ENCODE peak calls at places on chromosomes 11 and 22, in five cellular contexts. V is left ventricle myocardium superior, Y is HT-29, B is sciatic nerve, Z is anterior cingulate cortex. U is an unnamed sample.

GRCh38 chr11:79221417-79222130 is 219.3 kb downstream of the TENM4 start:
- DNase-seq in V (no peak), Y (no peak), B (no peak), Z (no peak), U (no peak)

GRCh38 chr11:110431212-110432073 is 1.7 kb downstream of the FDX1 start:
- DNase-seq in V (no peak), Y (peak; percentile 67), B (no peak), Z (no peak), U (no peak)

GRCh38 chr11:69055598-69056516 is 7.1 kb downstream of the TPCN2 start:
- DNase-seq in V (peak; percentile 77), Y (peak; percentile 17), B (no peak), Z (peak; percentile 53), U (no peak)

GRCh38 chr22:19868773-19869471 is 14.2 kb upstream of the GNB1L start:
- DNase-seq in V (peak; percentile 14), Y (no peak), B (peak; percentile 77), Z (peak; percentile 54), U (peak; percentile 7)

GRCh38 chr22:44926491-44927415 is 83.1 kb downstream of the PHF21B start:
- DNase-seq in V (peak; percentile 22), Y (no peak), B (no peak), Z (no peak), U (peak; percentile 34)

GRCh38 chr11:12246169-12246568 is 131.2 kb upstream of the PARVA start:
- DNase-seq in V (no peak), Y (no peak), B (no peak), Z (no peak), U (peak; percentile 58)

GRCh38 chr11:101127348-101127698 is 2.3 kb downstream of the PGR start:
- DNase-seq in V (peak; percentile 67), Y (no peak), B (peak; percentile 58), Z (no peak), U (peak; percentile 81)

GRCh38 chr11:8640305-8640932 is 42.0 kb downstream of the TRIM66 start:
- DNase-seq in V (no peak), Y (no peak), B (no peak), Z (no peak), U (no peak)

GRCh38 chr22:38419864-38420172 is 35.2 kb downstream of the KCNJ4 start:
- DNase-seq in V (no peak), Y (no peak), B (no peak), Z (no peak), U (peak; percentile 49)

GRCh38 chr11:120057595-120058581 is 80.0 kb downstream of the TRIM29 start:
- DNase-seq in V (no peak), Y (peak; percentile 17), B (no peak), Z (no peak), U (no peak)